ENCODE peak calls at places on chromosomes 3 and 15, in seven cellular contexts. Q is fibroblast of mammary gland, J is smooth muscle cell of the brain vasculature, P is epithelial cell of esophagus, V is spleen, S is endothelial cell, F is HepG2. K is an unnamed sample.

GRCh38 chr3:106169351-106169750 is 300.5 kb upstream of the CBLB start:
- DNase-seq in Q (no peak), J (no peak), P (no peak), V (no peak), S (no peak), F (no peak), K (no peak)

GRCh38 chr15:96321422-96322391 is 8.8 kb upstream of the NR2F2 start:
- DNase-seq in Q (peak; percentile 26), J (no peak), P (peak; percentile 70), V (peak; percentile 78), S (no peak), F (no peak), K (no peak)

GRCh38 chr15:32970847-32971246 is 223.7 kb downstream of the FMN1 start:
- DNase-seq in Q (no peak), J (no peak), P (no peak), V (no peak), S (no peak), F (no peak), K (no peak)

GRCh38 chr3:174440741-174441587 is 418.2 kb upstream of the NAALADL2 start:
- DNase-seq in Q (peak; percentile 91), J (peak; percentile 69), P (peak; percentile 92), V (peak; percentile 86), S (peak; percentile 90), F (peak; percentile 31), K (peak; percentile 55)

GRCh38 chr3:102060814-102061213 is 211.5 kb downstream of the NFKBIZ start:
- DNase-seq in Q (peak; percentile 28), J (no peak), P (peak; percentile 26), V (no peak), S (no peak), F (peak; percentile 60), K (no peak)

GRCh38 chr3:1700650-1701049 is 398.0 kb upstream of the CNTN4 start:
- DNase-seq in Q (no peak), J (no peak), P (no peak), V (peak; percentile 59), S (no peak), F (no peak), K (no peak)

GRCh38 chr3:126493731-126494130 is 18.0 kb upstream of the ZXDC start:
- DNase-seq in Q (no peak), J (no peak), P (no peak), V (peak; percentile 57), S (no peak), F (no peak), K (no peak)

GRCh38 chr3:148054999-148055398 is 642.7 kb upstream of the AGTR1 start:
- DNase-seq in Q (no peak), J (no peak), P (no peak), V (no peak), S (no peak), F (no peak), K (no peak)

GRCh38 chr3:116443096-116443793 is 2.0 kb downstream of the LSAMP start:
- DNase-seq in Q (peak; percentile 17), J (no peak), P (no peak), V (no peak), S (no peak), F (no peak), K (no peak)

GRCh38 chr3:23183731-23184130 is 19.4 kb upstream of the UBE2E2 start:
- DNase-seq in Q (peak; percentile 56), J (no peak), P (peak; percentile 73), V (no peak), S (peak; percentile 26), F (peak; percentile 43), K (no peak)

GRCh38 chr3:116078561-116078960 is 366.7 kb downstream of the LSAMP start:
- DNase-seq in Q (no peak), J (no peak), P (no peak), V (no peak), S (no peak), F (no peak), K (no peak)

GRCh38 chr3:78013653-78014052 is 973.8 kb downstream of the ROBO2 start:
- DNase-seq in Q (no peak), J (no peak), P (no peak), V (no peak), S (no peak), F (no peak), K (no peak)

GRCh38 chr3:50658416-50658815 is 16.3 kb upstream of the DOCK3 start:
- DNase-seq in Q (no peak), J (no peak), P (peak; percentile 62), V (no peak), S (no peak), F (no peak), K (no peak)

GRCh38 chr15:31236184-31237041 is 90.2 kb upstream of the KLF13 start:
- DNase-seq in Q (peak; percentile 98), J (peak; percentile 87), P (peak; percentile 85), V (peak; percentile 61), S (no peak), F (peak; percentile 64), K (peak; percentile 5)

K was measured in epithelial cell of prostate.